ENCODE peak calls at places on chromosomes 4 and X, in six cellular contexts. G is A549, X is GM12878, R is H1, E is K562, C is HepG2. L is an unnamed sample.

GRCh38 chr4:150310159-150310895 is 232.1 kb downstream of the DCLK2 start:
- DNase-seq in G (no peak), X (no peak), R (no peak), E (no peak), C (no peak), L (no peak)

GRCh38 chr4:178917756-178918155 is 1475.5 kb upstream of the AGA start:
- DNase-seq in G (no peak), X (no peak), R (no peak), E (no peak), C (no peak), L (no peak)

GRCh38 chr4:3514806-3515421 is 17.3 kb downstream of the LRPAP1 start:
- DNase-seq in G (no peak), X (no peak), R (peak; percentile 81), E (no peak), C (no peak), L (no peak)

GRCh38 chrX:106952988-106953387 is 32.8 kb downstream of the CLDN2 start:
- DNase-seq in G (no peak), X (no peak), R (no peak), E (no peak), C (no peak), L (peak; percentile 6)

GRCh38 chr4:95061220-95061619 is 303.5 kb downstream of the BMPR1B start:
- DNase-seq in G (no peak), X (no peak), R (no peak), E (no peak), C (no peak), L (no peak)

GRCh38 chrX:37646254-37646653 is 39.3 kb upstream of the XK start:
- DNase-seq in G (no peak), X (no peak), R (no peak), E (no peak), C (no peak), L (no peak)

GRCh38 chr4:182231503-182231902 is 11.7 kb upstream of the TENM3 start:
- DNase-seq in G (no peak), X (no peak), R (no peak), E (no peak), C (no peak), L (no peak)

GRCh38 chr4:160020804-160021203 is 917.9 kb downstream of the RAPGEF2 start:
- DNase-seq in G (no peak), X (no peak), R (no peak), E (no peak), C (no peak), L (no peak)

GRCh38 chr4:7705062-7705461 is 234.6 kb downstream of the AFAP1 start:
- DNase-seq in G (no peak), X (no peak), R (no peak), E (no peak), C (peak; percentile 8), L (no peak)

GRCh38 chr4:145885666-145886065 is 53.0 kb downstream of the ZNF827 start:
- DNase-seq in G (no peak), X (no peak), R (no peak), E (no peak), C (no peak), L (no peak)

GRCh38 chr4:911221-911751 is 20.8 kb downstream of the GAK start:
- DNase-seq in G (no peak), X (no peak), R (no peak), E (no peak), C (no peak), L (no peak)

GRCh38 chr4:80465238-80465637 is 129.7 kb downstream of the CFAP299 start:
- DNase-seq in G (no peak), X (no peak), R (no peak), E (no peak), C (no peak), L (no peak)

GRCh38 chr4:52588771-52589591 is 70.1 kb downstream of the USP46 start:
- DNase-seq in G (no peak), X (no peak), R (no peak), E (no peak), C (no peak), L (no peak)

GRCh38 chr4:26861434-26862186 is 969 bp downstream of the STIM2 start:
- DNase-seq in G (peak; percentile 11), X (no peak), R (peak; percentile 70), E (peak; percentile 31), C (peak; percentile 44), L (peak; percentile 61)

GRCh38 chr4:13483142-13484044 is 747 bp downstream of the RAB28 start:
- DNase-seq in G (peak; percentile 4), X (no peak), R (no peak), E (peak; percentile 12), C (peak; percentile 13), L (peak; percentile 42)

GRCh38 chr4:102493794-102494193 is 7.4 kb upstream of the NFKB1 start:
- DNase-seq in G (no peak), X (no peak), R (no peak), E (no peak), C (no peak), L (no peak)

GRCh38 chr4:133624744-133625143 is 475.6 kb downstream of the PCDH10 start:
- DNase-seq in G (peak; percentile 1), X (no peak), R (no peak), E (no peak), C (no peak), L (no peak)

GRCh38 chr4:134906404-134907023 is 704.9 kb upstream of the PABPC4L start:
- DNase-seq in G (no peak), X (no peak), R (no peak), E (no peak), C (no peak), L (peak; percentile 2)

GRCh38 chr4:65592089-65592488 is 78.2 kb downstream of the EPHA5 start:
- DNase-seq in G (no peak), X (no peak), R (no peak), E (no peak), C (no peak), L (no peak)

GRCh38 chrX:54444752-54445151 is 4.5 kb downstream of the TSR2 start:
- DNase-seq in G (no peak), X (no peak), R (no peak), E (no peak), C (no peak), L (no peak)

GRCh38 chr4:164731827-164732474 is 22.0 kb upstream of the SMIM31 start:
- DNase-seq in G (peak; percentile 25), X (peak; percentile 3), R (peak; percentile 82), E (peak; percentile 66), C (peak; percentile 20), L (peak; percentile 54)

GRCh38 chr4:83686166-83686565 is 150.3 kb downstream of the GPAT3 start:
- DNase-seq in G (no peak), X (no peak), R (no peak), E (no peak), C (no peak), L (no peak)

GRCh38 chrX:150200820-150201287 is 162.3 kb upstream of the MAMLD1 start:
- DNase-seq in G (peak; percentile 93), X (peak; percentile 54), R (no peak), E (peak; percentile 11), C (peak; percentile 54), L (peak; percentile 26)

GRCh38 chrX:3345281-3346081 is 971 bp downstream of the MXRA5 start:
- DNase-seq in G (no peak), X (no peak), R (peak; percentile 60), E (no peak), C (no peak), L (peak; percentile 16)

GRCh38 chr4:85745939-85746338 is 271.0 kb downstream of the ARHGAP24 start:
- DNase-seq in G (no peak), X (no peak), R (no peak), E (no peak), C (no peak), L (no peak)

DNA sequence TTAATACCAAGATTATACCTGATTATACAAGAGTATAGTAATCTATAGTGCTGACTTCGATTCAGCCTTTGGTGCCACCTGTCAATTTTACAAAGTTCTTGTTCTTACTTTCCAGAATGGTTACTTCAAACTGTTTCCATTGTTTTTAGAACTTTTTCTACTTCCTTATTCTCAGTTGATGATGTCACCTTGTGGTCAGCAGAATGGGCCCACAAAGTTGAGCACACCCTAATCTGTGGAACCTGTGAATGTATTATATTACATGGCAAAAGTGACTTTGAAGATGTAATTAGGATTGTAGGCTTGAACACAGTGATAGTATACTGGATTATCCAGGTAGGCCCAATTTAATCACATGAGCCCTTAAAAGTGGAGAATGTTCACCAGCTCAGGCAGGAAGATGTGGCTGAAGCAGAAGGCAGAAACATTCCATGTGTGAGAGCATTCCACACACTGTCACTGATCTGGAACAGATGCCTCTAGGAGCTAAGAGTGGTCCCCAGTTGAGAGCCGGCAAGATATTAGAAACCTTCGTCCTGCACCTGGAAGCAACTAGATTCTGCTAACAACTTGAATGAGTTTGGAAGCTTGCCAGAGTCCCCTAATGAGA is 6.3 kb upstream of the SGMS2 start:
- DNase-seq in G (no peak), X (no peak), R (no peak), E (no peak), C (no peak), L (no peak)
- TF ChIP-seq CHD2 in G (no peak), X (no peak), R (no peak), E (no peak), C (no peak), L (no peak)

GRCh38 chr4:4559596-4559995 is 17.7 kb upstream of the STX18 start:
- DNase-seq in G (no peak), X (no peak), R (no peak), E (no peak), C (no peak), L (no peak)

GRCh38 chr4:4569036-4569435 is 27.2 kb upstream of the STX18 start:
- DNase-seq in G (no peak), X (no peak), R (no peak), E (no peak), C (no peak), L (no peak)

GRCh38 chr4:4558881-4559280 is 17.0 kb upstream of the STX18 start:
- DNase-seq in G (no peak), X (no peak), R (no peak), E (no peak), C (no peak), L (no peak)

GRCh38 chr4:4560136-4560535 is 18.3 kb upstream of the STX18 start:
- DNase-seq in G (no peak), X (no peak), R (no peak), E (no peak), C (no peak), L (no peak)

DNA sequence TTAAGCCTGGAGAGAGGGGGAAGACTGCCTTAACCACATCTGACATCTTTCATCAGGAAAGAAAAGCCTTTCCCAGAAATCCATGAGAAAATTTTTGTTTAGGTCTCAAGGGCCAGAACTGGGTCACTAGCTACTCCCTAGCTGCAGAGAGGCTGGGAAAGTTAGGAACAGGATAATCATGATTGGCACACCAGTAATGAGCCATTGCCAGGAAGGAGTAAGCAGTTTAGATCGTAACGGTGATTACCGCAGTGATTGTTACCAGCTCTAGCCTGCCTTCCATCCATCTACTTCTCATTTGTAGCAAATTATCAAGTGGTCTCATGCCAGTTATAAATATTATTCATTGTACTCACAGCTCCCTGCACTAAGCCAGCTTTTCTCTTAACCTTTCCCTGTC is 22.7 kb upstream of the STX18 start:
- DNase-seq in G (no peak), X (no peak), R (no peak), E (no peak), C (no peak), L (no peak)
- TF ChIP-seq CHD2 in G (no peak), X (no peak), R (no peak), E (no peak), C (no peak), L (no peak)

GRCh38 chr4:148103647-148104355 is 338.4 kb downstream of the NR3C2 start:
- DNase-seq in G (no peak), X (no peak), R (no peak), E (no peak), C (no peak), L (no peak)
- TF ChIP-seq CHD2 in G (no peak), X (no peak), R (no peak), E (no peak), C (no peak), L (no peak)

GRCh38 chrX:63784902-63785692 is at the start of gene ARHGEF9:
- DNase-seq in G (no peak), X (no peak), R (peak; percentile 71), E (no peak), C (no peak), L (peak; percentile 69)
- TF ChIP-seq CHD2 in G (no peak), X (no peak), R (no peak), E (no peak), C (no peak), L (no peak)

L was measured in SK-N-SH.